ENCODE peak calls at places on chromosomes 4 and X, in four cellular contexts. One of them, this sample, is unnamed.
A peak's percentile ranks its signal among the peaks of the same experiment; 100 is the strongest.

GRCh38 chr4:84681488-84682274 is 98.8 kb downstream of the CDS1 start:
- DNase-seq in endothelial cell: no peak
- DNase-seq in left ventricle myocardium superior: no peak
- DNase-seq in NCI-H774: no peak
- DNase-seq in this sample: no peak

GRCh38 chrX:146278381-146278780 is 460.8 kb downstream of the SLITRK2 start:
- DNase-seq in endothelial cell: peak; percentile 15
- DNase-seq in left ventricle myocardium superior: no peak
- DNase-seq in NCI-H774: no peak
- DNase-seq in this sample: peak; percentile 21

GRCh38 chrX:85930099-85930498 is 117.3 kb downstream of the CHM start:
- DNase-seq in endothelial cell: no peak
- DNase-seq in left ventricle myocardium superior: no peak
- DNase-seq in NCI-H774: no peak
- DNase-seq in this sample: no peak

GRCh38 chr4:147731611-147732515 is at the start of gene ARHGAP10:
- DNase-seq in endothelial cell: peak; percentile 56
- DNase-seq in left ventricle myocardium superior: peak; percentile 90
- DNase-seq in NCI-H774: no peak
- DNase-seq in this sample: peak; percentile 86

GRCh38 chr4:24013666-24014422 is 124.0 kb upstream of the PPARGC1A start:
- DNase-seq in endothelial cell: no peak
- DNase-seq in left ventricle myocardium superior: no peak
- DNase-seq in NCI-H774: no peak
- DNase-seq in this sample: no peak

GRCh38 chr4:121668368-121669162 is 28.2 kb downstream of the ANXA5 start:
- DNase-seq in endothelial cell: no peak
- DNase-seq in left ventricle myocardium superior: no peak
- DNase-seq in NCI-H774: no peak
- DNase-seq in this sample: no peak

GRCh38 chr4:56406151-56406550 is 18.9 kb upstream of the AASDH start:
- DNase-seq in left ventricle myocardium superior: no peak
- DNase-seq in NCI-H774: no peak
- DNase-seq in endothelial cell: no peak
- DNase-seq in this sample: no peak

GRCh38 chr4:108398836-108399235 is 221.5 kb upstream of the RPL34 start:
- DNase-seq in NCI-H774: no peak
- DNase-seq in endothelial cell: no peak
- DNase-seq in left ventricle myocardium superior: no peak
- DNase-seq in this sample: no peak

GRCh38 chr4:86498560-86499166 is 95.5 kb upstream of the PTPN13 start:
- DNase-seq in endothelial cell: peak; percentile 13
- DNase-seq in left ventricle myocardium superior: no peak
- DNase-seq in NCI-H774: peak; percentile 1
- DNase-seq in this sample: peak; percentile 22

GRCh38 chrX:133880032-133880443 is 105.4 kb downstream of the GPC3 start:
- DNase-seq in endothelial cell: no peak
- DNase-seq in left ventricle myocardium superior: no peak
- DNase-seq in NCI-H774: no peak
- DNase-seq in this sample: no peak

GRCh38 chrX:49999048-49999447 is 76.7 kb downstream of the CLCN5 start:
- DNase-seq in left ventricle myocardium superior: no peak
- DNase-seq in endothelial cell: no peak
- DNase-seq in NCI-H774: no peak
- DNase-seq in this sample: no peak

GRCh38 chr4:38310446-38311043 is 350.3 kb downstream of the PTTG2 start:
- DNase-seq in left ventricle myocardium superior: no peak
- DNase-seq in NCI-H774: no peak
- DNase-seq in endothelial cell: no peak
- DNase-seq in this sample: no peak

GRCh38 chr4:155392486-155393184 is 15.9 kb upstream of the MAP9 start:
- DNase-seq in left ventricle myocardium superior: no peak
- DNase-seq in NCI-H774: no peak
- DNase-seq in endothelial cell: no peak
- DNase-seq in this sample: no peak

GRCh38 chr4:5037553-5038551 is 13.4 kb upstream of the STK32B start:
- DNase-seq in NCI-H774: no peak
- DNase-seq in endothelial cell: no peak
- DNase-seq in left ventricle myocardium superior: no peak
- DNase-seq in this sample: no peak

GRCh38 chr4:146051724-146052396 is 113.2 kb upstream of the ZNF827 start:
- DNase-seq in endothelial cell: no peak
- DNase-seq in NCI-H774: no peak
- DNase-seq in left ventricle myocardium superior: no peak
- DNase-seq in this sample: no peak

GRCh38 chr4:78225236-78225635 is 168.1 kb downstream of the FRAS1 start:
- DNase-seq in NCI-H774: no peak
- DNase-seq in endothelial cell: no peak
- DNase-seq in left ventricle myocardium superior: no peak
- DNase-seq in this sample: no peak

GRCh38 chrX:130028196-130028595 is 45.8 kb downstream of the BCORL1 start:
- DNase-seq in left ventricle myocardium superior: peak; percentile 74
- DNase-seq in NCI-H774: peak; percentile 7
- DNase-seq in endothelial cell: peak; percentile 55
- DNase-seq in this sample: peak; percentile 50

GRCh38 chrX:81202413-81202794 is 502 bp downstream of the SH3BGRL start:
- DNase-seq in NCI-H774: no peak
- DNase-seq in left ventricle myocardium superior: no peak
- DNase-seq in endothelial cell: no peak
- DNase-seq in this sample: no peak

GRCh38 chrX:31590581-31591113 is 518.8 kb upstream of the FTHL17 start:
- DNase-seq in endothelial cell: no peak
- DNase-seq in NCI-H774: no peak
- DNase-seq in left ventricle myocardium superior: no peak
- DNase-seq in this sample: no peak

GRCh38 chrX:156005144-156005543 is 7.6 kb downstream of the IL9R start:
- DNase-seq in left ventricle myocardium superior: no peak
- DNase-seq in endothelial cell: no peak
- DNase-seq in NCI-H774: no peak
- DNase-seq in this sample: no peak

GRCh38 chrX:140360284-140360683 is 144.6 kb downstream of the SOX3 start:
- DNase-seq in NCI-H774: no peak
- DNase-seq in endothelial cell: no peak
- DNase-seq in left ventricle myocardium superior: no peak
- DNase-seq in this sample: no peak

GRCh38 chr4:22338806-22339205 is 177.1 kb downstream of the ADGRA3 start:
- DNase-seq in endothelial cell: no peak
- DNase-seq in NCI-H774: no peak
- DNase-seq in left ventricle myocardium superior: peak; percentile 30
- DNase-seq in this sample: peak; percentile 27

GRCh38 chr4:154344686-154345085 is 146.9 kb downstream of the DCHS2 start:
- DNase-seq in left ventricle myocardium superior: no peak
- DNase-seq in NCI-H774: no peak
- DNase-seq in endothelial cell: no peak
- DNase-seq in this sample: no peak

GRCh38 chr4:30870513-30870912 is 150.3 kb downstream of the PCDH7 start:
- DNase-seq in left ventricle myocardium superior: no peak
- DNase-seq in endothelial cell: no peak
- DNase-seq in NCI-H774: no peak
- DNase-seq in this sample: no peak